ENCODE peak calls at places on chromosome 1, in eight cellular contexts. Z is esophagus squamous epithelium; H is cardiac muscle cell; Q is CD4-positive, CD25-positive, alpha-beta regulatory T cell; O is psoas muscle; T is CD8-positive, alpha-beta memory T cell; D is CD8-positive, alpha-beta T cell; W is tibial artery. I is an unnamed sample.
A peak's percentile ranks its signal among the peaks of the same experiment; 100 is the strongest.

GRCh38 chr1:205258313-205259176 is 30.8 kb downstream of the TMCC2 start:
- DNase-seq in W (no peak), O (peak; percentile 75), D (no peak), H (no peak), Q (no peak), Z (no peak), T (no peak), I (peak; percentile 52)

GRCh38 chr1:44256762-44257554 is 43.7 kb downstream of the DMAP1 start:
- DNase-seq in D (no peak), H (no peak), T (no peak), Q (no peak), W (no peak), Z (no peak), O (no peak), I (no peak)

GRCh38 chr1:32454726-32455125 is 10.1 kb upstream of the ZBTB8B start:
- DNase-seq in H (no peak), W (no peak), Q (no peak), O (no peak), T (no peak), Z (no peak), D (no peak), I (peak; percentile 71)

GRCh38 chr1:93635614-93636543 is 45.8 kb downstream of the BCAR3 start:
- DNase-seq in O (no peak), D (no peak), Z (no peak), W (no peak), H (no peak), Q (no peak), T (no peak), I (no peak)

GRCh38 chr1:156652131-156652991 is 10.4 kb downstream of the BCAN start:
- DNase-seq in T (no peak), W (no peak), D (no peak), Z (no peak), Q (no peak), O (no peak), H (peak; percentile 90), I (no peak)

GRCh38 chr1:94643776-94644175 is 102.2 kb upstream of the F3 start:
- DNase-seq in Q (no peak), O (no peak), Z (no peak), H (no peak), D (no peak), T (no peak), W (no peak), I (no peak)

GRCh38 chr1:64396817-64397216 is 73.1 kb upstream of the CACHD1 start:
- DNase-seq in T (no peak), Q (no peak), O (no peak), Z (no peak), D (no peak), H (no peak), W (no peak), I (no peak)

GRCh38 chr1:16631248-16632043 is 18.1 kb upstream of the NBPF1 start:
- DNase-seq in H (no peak), Z (no peak), O (peak; percentile 57), W (no peak), Q (peak; percentile 8), T (peak; percentile 48), D (peak; percentile 22), I (peak; percentile 25)

GRCh38 chr1:168830562-168830961 is 101.6 kb upstream of the DPT start:
- DNase-seq in O (no peak), Q (no peak), T (no peak), D (no peak), W (no peak), H (no peak), Z (no peak), I (no peak)

GRCh38 chr1:233241782-233242181 is 53.7 kb downstream of the PCNX2 start:
- DNase-seq in Q (no peak), H (no peak), T (no peak), Z (no peak), D (no peak), O (no peak), W (no peak), I (no peak)

GRCh38 chr1:246579818-246580217 is 13.6 kb downstream of the CNST start:
- DNase-seq in W (no peak), D (no peak), Z (no peak), Q (no peak), O (no peak), H (no peak), T (no peak), I (no peak)
- H3K4me1 ChIP-seq in W (peaks cover 74% of the 10 kb centered on the region), D (peaks cover 52% of the 10 kb centered on the region), Z (peaks cover 62% of the 10 kb centered on the region), Q (peaks cover 51% of the 10 kb centered on the region), O (peaks cover 60% of the 10 kb centered on the region), H (peaks cover 41% of the 10 kb centered on the region), T (peaks cover 60% of the 10 kb centered on the region), I (peaks cover 7% of the 10 kb centered on the region)

DNA sequence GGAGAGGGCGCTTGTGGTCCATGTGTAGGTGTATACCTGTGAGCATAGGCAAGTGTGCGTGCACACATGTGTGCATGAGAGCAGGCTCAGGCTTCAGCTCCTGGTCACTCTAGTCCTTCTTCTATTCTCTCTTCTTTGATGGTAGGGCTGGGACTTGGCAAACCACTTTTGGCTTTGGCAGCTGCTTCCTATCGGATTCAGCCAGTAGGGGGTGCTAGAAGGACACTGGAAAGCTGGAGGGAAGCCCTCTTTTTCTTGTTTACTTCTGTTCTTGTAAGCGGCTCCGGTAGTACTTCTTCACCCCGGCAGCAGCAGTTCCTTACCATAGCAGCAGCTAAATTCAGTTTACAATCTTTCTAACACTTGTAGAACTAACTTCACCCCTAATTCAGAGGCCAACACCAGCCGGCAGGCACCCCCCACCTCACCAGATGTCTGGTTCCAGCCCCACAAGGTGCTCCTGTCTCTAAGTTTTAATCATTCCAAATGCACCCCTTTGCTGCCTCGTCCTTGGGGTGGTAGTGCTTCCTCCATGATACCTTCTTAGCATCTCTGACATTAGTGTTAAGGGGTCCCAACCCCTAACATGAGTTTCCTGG is 25.1 kb downstream of the NENF start:
- DNase-seq in W (no peak), H (peak; percentile 68), T (no peak), O (no peak), D (peak; percentile 45), Q (no peak), Z (no peak), I (peak; percentile 86)
- H3K27ac ChIP-seq in W (no peak overlapping the region), H (no peak overlapping the region), T (no peak overlapping the region), O (no peak overlapping the region), D (no peak overlapping the region), Q (no peak overlapping the region), Z (no peak overlapping the region), I (no peak overlapping the region)

GRCh38 chr1:184752656-184753055 is 2.0 kb downstream of the EDEM3 start:
- DNase-seq in Z (no peak), D (no peak), O (no peak), W (no peak), H (no peak), Q (no peak), T (no peak), I (no peak)

GRCh38 chr1:184755226-184756065 is 788 bp upstream of the EDEM3 start:
- DNase-seq in D (peak; percentile 28), Q (no peak), T (no peak), Z (no peak), H (peak; percentile 23), O (no peak), W (no peak), I (no peak)

GRCh38 chr1:184753093-184753492 is 1.6 kb downstream of the EDEM3 start:
- DNase-seq in T (no peak), D (no peak), O (no peak), Z (no peak), W (no peak), H (no peak), Q (no peak), I (no peak)

GRCh38 chr1:184753608-184754478 is 815 bp downstream of the EDEM3 start:
- DNase-seq in Z (peak; percentile 39), W (peak; percentile 23), O (peak; percentile 76), T (peak; percentile 65), Q (peak; percentile 34), H (peak; percentile 77), D (peak; percentile 55), I (peak; percentile 44)

GRCh38 chr1:184754479-184755225 is at the start of gene EDEM3:
- DNase-seq in Z (peak; percentile 95), W (peak; percentile 99), T (peak; percentile 99), H (peak; percentile 99), D (peak; percentile 99), O (peak; percentile 99), Q (peak; percentile 98), I (peak; percentile 98)
- H3K4me1 ChIP-seq in Z (peaks cover 31% of the 10 kb centered on the region), W (peaks cover 21% of the 10 kb centered on the region), T (peaks cover 18% of the 10 kb centered on the region), H (peaks cover 5% of the 10 kb centered on the region), D (peaks cover 22% of the 10 kb centered on the region), O (peaks cover 22% of the 10 kb centered on the region), Q (peaks cover 31% of the 10 kb centered on the region), I (peaks cover 3% of the 10 kb centered on the region)

DNA sequence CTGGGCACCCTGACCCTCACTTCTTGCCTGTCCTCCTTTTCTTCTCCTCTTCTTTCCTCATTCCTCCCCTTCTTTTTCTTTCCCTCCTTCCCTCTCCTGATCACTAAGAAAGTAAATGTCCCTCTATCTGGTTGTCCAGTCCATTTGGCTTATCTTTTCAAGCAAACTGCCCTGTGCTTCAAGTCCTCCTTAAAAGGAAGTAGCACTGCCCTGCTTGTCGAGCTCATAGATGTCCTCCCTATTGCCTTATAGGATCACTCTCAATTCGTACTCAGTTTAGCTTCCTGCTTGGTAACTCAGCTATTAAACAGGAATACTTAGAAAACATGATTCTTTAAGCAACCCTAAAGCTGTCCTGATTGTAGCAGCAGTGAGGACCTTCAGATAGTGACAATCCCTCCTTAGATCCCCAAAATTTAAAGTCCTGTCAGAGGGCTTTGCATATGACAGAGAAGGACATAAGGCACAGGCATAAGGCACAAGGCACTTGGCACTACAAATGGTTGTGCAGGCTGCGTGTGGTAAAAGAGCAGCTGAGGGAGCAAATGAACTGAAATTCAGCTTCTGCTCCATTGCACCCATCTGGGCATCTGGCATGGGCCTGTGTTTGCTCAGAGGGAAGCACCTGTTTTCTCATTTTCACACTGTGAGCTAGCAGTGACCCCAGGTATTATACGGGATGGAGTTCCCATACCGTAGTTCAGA is 26.1 kb upstream of the SLAMF6 start:
- DNase-seq in Q (no peak), Z (no peak), W (no peak), D (no peak), T (no peak), O (no peak), H (no peak), I (no peak)
- H3K27ac ChIP-seq in Q (no peak overlapping the region), Z (no peak overlapping the region), W (no peak overlapping the region), D (no peak overlapping the region), T (peak overlapping the region; percentile 47), O (no peak overlapping the region), H (no peak overlapping the region), I (no peak overlapping the region)

DNA sequence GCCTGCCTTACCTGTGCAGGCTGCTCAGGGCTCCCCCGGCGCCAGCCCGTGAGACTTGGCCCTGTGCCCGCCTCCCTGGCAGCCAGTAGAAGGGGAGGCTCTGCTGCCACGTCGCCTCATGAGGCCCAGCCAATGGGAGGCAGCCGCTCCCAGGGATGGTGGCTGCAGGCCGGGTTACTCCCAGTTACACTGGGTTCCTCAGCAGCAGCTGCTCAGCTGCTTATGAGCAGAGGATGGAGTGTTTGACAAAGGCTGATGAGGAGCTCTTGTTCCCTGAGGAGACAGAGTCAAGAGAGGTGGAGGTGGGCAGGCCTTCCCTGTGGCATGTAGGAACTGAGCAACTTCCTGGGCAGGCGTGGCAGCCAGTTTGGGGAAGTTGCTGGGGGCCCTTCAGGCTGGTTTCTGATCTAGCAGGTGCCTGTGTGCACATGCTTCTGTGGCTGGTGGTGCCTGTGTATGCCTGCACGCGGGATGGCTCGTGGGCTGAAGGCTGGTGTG is 5.6 kb downstream of the MFSD2A start:
- DNase-seq in W (peak; percentile 32), Q (no peak), O (no peak), D (peak; percentile 52), Z (peak; percentile 33), H (no peak), T (no peak), I (peak; percentile 87)
- H3K4me1 ChIP-seq in W (peaks cover 10% of the 10 kb centered on the region), Q (peaks cover 8% of the 10 kb centered on the region), O (peaks cover 10% of the 10 kb centered on the region), D (peaks cover 16% of the 10 kb centered on the region), Z (peaks cover 63% of the 10 kb centered on the region), H (no peaks in the 10 kb centered on the region), T (peaks cover 9% of the 10 kb centered on the region), I (peaks cover 28% of the 10 kb centered on the region)

I was measured in SJCRH30.